ENCODE peak calls at places on chromosomes 11 and 22, in five cellular contexts. One of them, this sample, is unnamed.

GRCh38 chr11:100638648-100639047 is 48.4 kb upstream of the ARHGAP42 start:
- DNase-seq in tibial nerve: no peak
- DNase-seq in AG09309: no peak
- DNase-seq in kidney epithelial cell: no peak
- DNase-seq in mucosa of descending colon: no peak
- DNase-seq in this sample: no peak

GRCh38 chr22:38628444-38628843 is 27.7 kb downstream of the FAM227A start:
- DNase-seq in tibial nerve: no peak
- DNase-seq in AG09309: no peak
- DNase-seq in kidney epithelial cell: no peak
- DNase-seq in mucosa of descending colon: no peak
- DNase-seq in this sample: no peak

GRCh38 chr11:97754976-97755375 is 1265.8 kb upstream of the CNTN5 start:
- DNase-seq in tibial nerve: no peak
- DNase-seq in AG09309: no peak
- DNase-seq in kidney epithelial cell: no peak
- DNase-seq in mucosa of descending colon: no peak
- DNase-seq in this sample: no peak

GRCh38 chr11:103433976-103434375 is 324.8 kb downstream of the DYNC2H1 start:
- DNase-seq in tibial nerve: no peak
- DNase-seq in AG09309: no peak
- DNase-seq in kidney epithelial cell: no peak
- DNase-seq in mucosa of descending colon: no peak
- DNase-seq in this sample: no peak

GRCh38 chr22:23404689-23405365 is 175.3 kb downstream of the IGLL1 start:
- DNase-seq in tibial nerve: no peak
- DNase-seq in AG09309: no peak
- DNase-seq in kidney epithelial cell: no peak
- DNase-seq in mucosa of descending colon: no peak
- DNase-seq in this sample: no peak

GRCh38 chr22:43244803-43245527 is 58.0 kb upstream of the TTLL12 start:
- DNase-seq in tibial nerve: no peak
- DNase-seq in AG09309: no peak
- DNase-seq in kidney epithelial cell: no peak
- DNase-seq in mucosa of descending colon: no peak
- DNase-seq in this sample: no peak

GRCh38 chr11:35261197-35261596 is 122.2 kb downstream of the CD44 start:
- DNase-seq in tibial nerve: no peak
- DNase-seq in AG09309: no peak
- DNase-seq in kidney epithelial cell: no peak
- DNase-seq in mucosa of descending colon: no peak
- DNase-seq in this sample: no peak

GRCh38 chr22:27531782-27532530 is 269.6 kb downstream of the MN1 start:
- DNase-seq in tibial nerve: no peak
- DNase-seq in AG09309: peak
- DNase-seq in kidney epithelial cell: peak
- DNase-seq in mucosa of descending colon: no peak
- DNase-seq in this sample: peak

GRCh38 chr11:111427471-111427912 is 48.4 kb upstream of the POU2AF1 start:
- DNase-seq in tibial nerve: no peak
- DNase-seq in AG09309: no peak
- DNase-seq in kidney epithelial cell: no peak
- DNase-seq in mucosa of descending colon: no peak
- DNase-seq in this sample: no peak

GRCh38 chr11:86202013-86202336 is 42.6 kb upstream of the EED start:
- DNase-seq in tibial nerve: no peak
- DNase-seq in AG09309: no peak
- DNase-seq in kidney epithelial cell: no peak
- DNase-seq in mucosa of descending colon: no peak
- DNase-seq in this sample: no peak

GRCh38 chr11:46050065-46050464 is 71.2 kb downstream of the PHF21A start:
- DNase-seq in tibial nerve: no peak
- DNase-seq in AG09309: peak
- DNase-seq in kidney epithelial cell: peak
- DNase-seq in mucosa of descending colon: no peak
- DNase-seq in this sample: no peak

GRCh38 chr11:47593934-47594855 is at the start of gene C1QTNF4:
- DNase-seq in tibial nerve: no peak
- DNase-seq in AG09309: no peak
- DNase-seq in kidney epithelial cell: no peak
- DNase-seq in mucosa of descending colon: no peak
- DNase-seq in this sample: no peak

GRCh38 chr11:15258433-15259350 is 144.0 kb downstream of the INSC start:
- DNase-seq in tibial nerve: no peak
- DNase-seq in AG09309: no peak
- DNase-seq in kidney epithelial cell: peak
- DNase-seq in mucosa of descending colon: no peak
- DNase-seq in this sample: peak
- TF ChIP-seq CTCF in tibial nerve: no peak
- TF ChIP-seq CTCF in AG09309: no peak
- TF ChIP-seq CTCF in kidney epithelial cell: peak
- TF ChIP-seq CTCF in mucosa of descending colon: no peak
- TF ChIP-seq CTCF in this sample: peak

GRCh38 chr11:70399681-70400112 is 1.4 kb downstream of the CTTN start:
- DNase-seq in tibial nerve: peak
- DNase-seq in AG09309: peak
- DNase-seq in kidney epithelial cell: peak
- DNase-seq in mucosa of descending colon: peak
- DNase-seq in this sample: peak

GRCh38 chr11:70398834-70399680 is 728 bp downstream of the CTTN start:
- DNase-seq in tibial nerve: no peak
- DNase-seq in AG09309: no peak
- DNase-seq in kidney epithelial cell: no peak
- DNase-seq in mucosa of descending colon: no peak
- DNase-seq in this sample: no peak

GRCh38 chr11:70402685-70403084 is 4.4 kb downstream of the CTTN start:
- DNase-seq in tibial nerve: no peak
- DNase-seq in AG09309: no peak
- DNase-seq in kidney epithelial cell: no peak
- DNase-seq in mucosa of descending colon: no peak
- DNase-seq in this sample: no peak

GRCh38 chr11:70397983-70398833 is at the start of gene CTTN:
- DNase-seq in tibial nerve: peak
- DNase-seq in AG09309: no peak
- DNase-seq in kidney epithelial cell: peak
- DNase-seq in mucosa of descending colon: peak
- DNase-seq in this sample: peak

DNA sequence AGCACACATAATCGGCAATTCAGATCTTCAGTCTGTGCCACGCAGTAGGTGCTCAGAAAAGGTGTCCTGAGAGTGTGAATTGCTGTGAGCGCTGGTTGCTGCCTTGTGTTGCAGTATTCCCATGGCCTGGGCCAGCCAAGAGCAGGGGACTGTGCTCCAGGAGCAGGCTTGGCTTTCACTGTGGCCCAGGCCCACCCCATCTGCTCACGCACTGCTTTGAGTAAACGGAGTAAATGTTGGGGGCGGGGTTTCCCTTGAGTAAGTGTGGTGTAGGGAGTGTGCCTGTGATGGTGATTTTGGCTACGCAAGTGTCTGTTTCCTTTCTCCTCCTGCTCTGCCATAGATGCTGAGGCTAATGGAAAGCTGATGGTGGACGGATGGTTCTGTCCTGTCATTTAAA is 2.3 kb downstream of the CTTN start:
- DNase-seq in tibial nerve: no peak
- DNase-seq in AG09309: no peak
- DNase-seq in kidney epithelial cell: no peak
- DNase-seq in mucosa of descending colon: no peak
- DNase-seq in this sample: no peak
- H3K4me3 ChIP-seq in tibial nerve: no peak
- H3K4me3 ChIP-seq in AG09309: peak
- H3K4me3 ChIP-seq in kidney epithelial cell: no peak
- H3K4me3 ChIP-seq in mucosa of descending colon: no peak
- H3K4me3 ChIP-seq in this sample: peak

GRCh38 chr11:19307498-19307897 is 66.8 kb upstream of the E2F8 start:
- DNase-seq in tibial nerve: no peak
- DNase-seq in AG09309: no peak
- DNase-seq in kidney epithelial cell: no peak
- DNase-seq in mucosa of descending colon: no peak
- DNase-seq in this sample: no peak
- TF ChIP-seq CTCF in tibial nerve: no peak
- TF ChIP-seq CTCF in AG09309: no peak
- TF ChIP-seq CTCF in kidney epithelial cell: no peak
- TF ChIP-seq CTCF in mucosa of descending colon: no peak
- TF ChIP-seq CTCF in this sample: no peak

GRCh38 chr11:77473801-77474508 is at the start of gene PAK1:
- DNase-seq in tibial nerve: peak
- DNase-seq in AG09309: no peak
- DNase-seq in kidney epithelial cell: peak
- DNase-seq in mucosa of descending colon: peak
- DNase-seq in this sample: peak
- H3K4me3 ChIP-seq in tibial nerve: peak
- H3K4me3 ChIP-seq in AG09309: peak
- H3K4me3 ChIP-seq in kidney epithelial cell: peak
- H3K4me3 ChIP-seq in mucosa of descending colon: peak
- H3K4me3 ChIP-seq in this sample: peak

GRCh38 chr22:45421349-45422057 is 8.0 kb downstream of the RIBC2 start:
- DNase-seq in tibial nerve: no peak
- DNase-seq in AG09309: no peak
- DNase-seq in kidney epithelial cell: no peak
- DNase-seq in mucosa of descending colon: no peak
- DNase-seq in this sample: no peak
- TF ChIP-seq CTCF in tibial nerve: no peak
- TF ChIP-seq CTCF in AG09309: no peak
- TF ChIP-seq CTCF in kidney epithelial cell: no peak
- TF ChIP-seq CTCF in mucosa of descending colon: no peak
- TF ChIP-seq CTCF in this sample: no peak

This sample was measured in epithelial cell of proximal tubule.